ENCODE peak calls at places on chromosome 17, in ten cellular contexts. L, G, P, T, S, X, B, Y, W and M are unnamed samples.
A peak's percentile ranks its signal among the peaks of the same experiment; 100 is the strongest.

GRCh38 chr17:18176152-18176551 is 7.5 kb upstream of the ALKBH5 start:
- DNase-seq in Y (no peak), P (no peak), L (no peak), T (no peak), G (no peak), B (no peak), X (no peak), W (no peak), S (no peak), M (no peak)

GRCh38 chr17:75764711-75765421 is at the start of gene GALK1:
- DNase-seq in B (peak; percentile 89), S (peak; percentile 53), P (peak; percentile 56), X (peak; percentile 20), W (peak; percentile 86), T (peak; percentile 25), G (peak; percentile 68), L (peak; percentile 74), Y (peak; percentile 85), M (peak; percentile 43)

GRCh38 chr17:70127221-70127873 is 42.0 kb upstream of the KCNJ2 start:
- DNase-seq in S (no peak), T (no peak), Y (no peak), W (no peak), B (no peak), L (no peak), X (no peak), P (no peak), G (no peak), M (no peak)

GRCh38 chr17:72185571-72185970 is 64.8 kb downstream of the SOX9 start:
- DNase-seq in S (no peak), Y (no peak), G (no peak), L (peak; percentile 62), X (no peak), P (no peak), B (no peak), T (no peak), W (peak; percentile 46), M (no peak)

GRCh38 chr17:34606721-34607120 is 27.3 kb downstream of the TMEM132E start:
- DNase-seq in L (no peak), G (no peak), Y (no peak), P (no peak), T (no peak), S (no peak), B (no peak), X (no peak), W (no peak), M (no peak)

GRCh38 chr17:4166419-4166818 is 23.4 kb downstream of the CYB5D2 start:
- DNase-seq in L (no peak), B (no peak), S (no peak), W (no peak), G (no peak), X (no peak), P (no peak), Y (no peak), T (no peak), M (no peak)

GRCh38 chr17:67639555-67639954 is 78.2 kb upstream of the NOL11 start:
- DNase-seq in P (no peak), T (no peak), Y (no peak), S (no peak), G (no peak), X (no peak), L (peak; percentile 16), W (peak; percentile 38), B (no peak), M (no peak)

GRCh38 chr17:65283704-65284103 is 146.5 kb downstream of the RGS9 start:
- DNase-seq in W (no peak), P (no peak), T (no peak), G (no peak), Y (no peak), S (no peak), X (no peak), B (no peak), L (no peak), M (no peak)

GRCh38 chr17:66549731-66550207 is 247.4 kb downstream of the PRKCA start:
- DNase-seq in Y (no peak), X (no peak), B (no peak), W (no peak), G (no peak), S (peak; percentile 92), T (no peak), P (no peak), L (peak; percentile 83), M (peak; percentile 67)

GRCh38 chr17:17782425-17783120 is 54.2 kb downstream of the SREBF1 start:
- DNase-seq in Y (peak; percentile 21), S (peak; percentile 19), G (no peak), W (no peak), X (no peak), P (peak; percentile 23), T (no peak), B (no peak), L (peak; percentile 20), M (no peak)

GRCh38 chr17:27597783-27598320 is 33.1 kb upstream of the LGALS9 start:
- DNase-seq in T (no peak), W (no peak), B (no peak), X (no peak), S (no peak), L (no peak), G (no peak), P (no peak), Y (no peak), M (no peak)

GRCh38 chr17:2931426-2931825 is 132.0 kb downstream of the OR1D5 start:
- DNase-seq in T (no peak), G (no peak), L (no peak), W (no peak), S (no peak), Y (no peak), X (no peak), P (no peak), B (no peak), M (no peak)

GRCh38 chr17:60678118-60678444 is 430 bp downstream of the BCAS3 start:
- DNase-seq in L (no peak), P (no peak), W (no peak), X (no peak), G (no peak), Y (no peak), T (no peak), S (no peak), B (no peak), M (no peak)

GRCh38 chr17:34169501-34169900 is 85.6 kb upstream of the CCL2 start:
- DNase-seq in P (no peak), X (no peak), B (no peak), T (no peak), L (no peak), W (no peak), S (no peak), Y (no peak), G (no peak), M (no peak)